ENCODE peak calls at places on chromosomes 1 and 21, in ten cellular contexts. One of them, this sample, is unnamed.

GRCh38 chr1:217462159-217462558 is 168.7 kb downstream of the GPATCH2 start:
- DNase-seq in NCI-H1048: no peak
- DNase-seq in KBM-7: no peak
- DNase-seq in NCI-H2081: no peak
- DNase-seq in stimulated activated CD8-positive, alpha-beta memory T cell treated with anti-CD3 and anti-CD28 coated beads, Interleukin-4, amount 100 ng/mL, for 1 hour: no peak
- DNase-seq in CD8-positive, alpha-beta memory T cell: no peak
- DNase-seq in naive thymus-derived CD8-positive, alpha-beta T cell: no peak
- DNase-seq in activated CD4-positive, CD25-positive, alpha-beta regulatory T cell: no peak
- DNase-seq in ELR: peak; percentile 2
- DNase-seq in germinal center: no peak
- DNase-seq in this sample: no peak

GRCh38 chr1:160614410-160614809 is 32.4 kb downstream of the SLAMF1 start:
- DNase-seq in NCI-H1048: no peak
- DNase-seq in KBM-7: peak; percentile 46
- DNase-seq in NCI-H2081: no peak
- DNase-seq in stimulated activated CD8-positive, alpha-beta memory T cell treated with anti-CD3 and anti-CD28 coated beads, Interleukin-4, amount 100 ng/mL, for 1 hour: no peak
- DNase-seq in CD8-positive, alpha-beta memory T cell: no peak
- DNase-seq in naive thymus-derived CD8-positive, alpha-beta T cell: no peak
- DNase-seq in activated CD4-positive, CD25-positive, alpha-beta regulatory T cell: no peak
- DNase-seq in ELR: no peak
- DNase-seq in germinal center: no peak
- DNase-seq in this sample: no peak

GRCh38 chr21:28771790-28772501 is 220.7 kb downstream of the LTN1 start:
- DNase-seq in NCI-H1048: no peak
- DNase-seq in KBM-7: no peak
- DNase-seq in NCI-H2081: no peak
- DNase-seq in stimulated activated CD8-positive, alpha-beta memory T cell treated with anti-CD3 and anti-CD28 coated beads, Interleukin-4, amount 100 ng/mL, for 1 hour: no peak
- DNase-seq in CD8-positive, alpha-beta memory T cell: no peak
- DNase-seq in naive thymus-derived CD8-positive, alpha-beta T cell: no peak
- DNase-seq in activated CD4-positive, CD25-positive, alpha-beta regulatory T cell: no peak
- DNase-seq in ELR: peak; percentile 56
- DNase-seq in germinal center: no peak
- DNase-seq in this sample: no peak

GRCh38 chr1:93516164-93516563 is 68.2 kb downstream of the FNBP1L start:
- DNase-seq in NCI-H1048: no peak
- DNase-seq in KBM-7: no peak
- DNase-seq in NCI-H2081: no peak
- DNase-seq in stimulated activated CD8-positive, alpha-beta memory T cell treated with anti-CD3 and anti-CD28 coated beads, Interleukin-4, amount 100 ng/mL, for 1 hour: no peak
- DNase-seq in CD8-positive, alpha-beta memory T cell: no peak
- DNase-seq in naive thymus-derived CD8-positive, alpha-beta T cell: no peak
- DNase-seq in activated CD4-positive, CD25-positive, alpha-beta regulatory T cell: no peak
- DNase-seq in ELR: peak; percentile 37
- DNase-seq in germinal center: no peak
- DNase-seq in this sample: no peak

GRCh38 chr1:23958810-23959460 is 693 bp upstream of the PNRC2 start:
- DNase-seq in NCI-H1048: peak; percentile 88
- DNase-seq in KBM-7: peak; percentile 99
- DNase-seq in NCI-H2081: peak; percentile 98
- DNase-seq in stimulated activated CD8-positive, alpha-beta memory T cell treated with anti-CD3 and anti-CD28 coated beads, Interleukin-4, amount 100 ng/mL, for 1 hour: peak; percentile 81
- DNase-seq in CD8-positive, alpha-beta memory T cell: peak; percentile 87
- DNase-seq in naive thymus-derived CD8-positive, alpha-beta T cell: peak; percentile 95
- DNase-seq in activated CD4-positive, CD25-positive, alpha-beta regulatory T cell: peak; percentile 79
- DNase-seq in ELR: peak; percentile 94
- DNase-seq in germinal center: peak; percentile 90
- DNase-seq in this sample: no peak

GRCh38 chr1:63497577-63497976 is 25.4 kb downstream of the ITGB3BP start:
- DNase-seq in NCI-H1048: no peak
- DNase-seq in KBM-7: no peak
- DNase-seq in NCI-H2081: no peak
- DNase-seq in stimulated activated CD8-positive, alpha-beta memory T cell treated with anti-CD3 and anti-CD28 coated beads, Interleukin-4, amount 100 ng/mL, for 1 hour: no peak
- DNase-seq in CD8-positive, alpha-beta memory T cell: no peak
- DNase-seq in naive thymus-derived CD8-positive, alpha-beta T cell: no peak
- DNase-seq in activated CD4-positive, CD25-positive, alpha-beta regulatory T cell: no peak
- DNase-seq in ELR: no peak
- DNase-seq in germinal center: no peak
- DNase-seq in this sample: no peak

GRCh38 chr1:47681735-47682134 is 243.9 kb downstream of the FOXD2 start:
- DNase-seq in NCI-H1048: no peak
- DNase-seq in KBM-7: no peak
- DNase-seq in NCI-H2081: no peak
- DNase-seq in stimulated activated CD8-positive, alpha-beta memory T cell treated with anti-CD3 and anti-CD28 coated beads, Interleukin-4, amount 100 ng/mL, for 1 hour: no peak
- DNase-seq in CD8-positive, alpha-beta memory T cell: no peak
- DNase-seq in naive thymus-derived CD8-positive, alpha-beta T cell: no peak
- DNase-seq in activated CD4-positive, CD25-positive, alpha-beta regulatory T cell: no peak
- DNase-seq in ELR: no peak
- DNase-seq in germinal center: no peak
- DNase-seq in this sample: no peak

GRCh38 chr1:200885564-200886402 is 8.9 kb upstream of the INAVA start:
- DNase-seq in NCI-H1048: no peak
- DNase-seq in KBM-7: no peak
- DNase-seq in NCI-H2081: no peak
- DNase-seq in stimulated activated CD8-positive, alpha-beta memory T cell treated with anti-CD3 and anti-CD28 coated beads, Interleukin-4, amount 100 ng/mL, for 1 hour: no peak
- DNase-seq in CD8-positive, alpha-beta memory T cell: no peak
- DNase-seq in naive thymus-derived CD8-positive, alpha-beta T cell: no peak
- DNase-seq in activated CD4-positive, CD25-positive, alpha-beta regulatory T cell: no peak
- DNase-seq in ELR: no peak
- DNase-seq in germinal center: no peak
- DNase-seq in this sample: no peak

GRCh38 chr1:216616425-216616824 is 106.8 kb downstream of the ESRRG start:
- DNase-seq in NCI-H1048: no peak
- DNase-seq in KBM-7: peak; percentile 1
- DNase-seq in NCI-H2081: peak; percentile 19
- DNase-seq in stimulated activated CD8-positive, alpha-beta memory T cell treated with anti-CD3 and anti-CD28 coated beads, Interleukin-4, amount 100 ng/mL, for 1 hour: no peak
- DNase-seq in CD8-positive, alpha-beta memory T cell: no peak
- DNase-seq in naive thymus-derived CD8-positive, alpha-beta T cell: no peak
- DNase-seq in activated CD4-positive, CD25-positive, alpha-beta regulatory T cell: no peak
- DNase-seq in ELR: no peak
- DNase-seq in germinal center: no peak
- DNase-seq in this sample: no peak

GRCh38 chr1:183635112-183635605 is 424 bp downstream of the ARPC5 start:
- DNase-seq in NCI-H1048: no peak
- DNase-seq in KBM-7: peak; percentile 27
- DNase-seq in NCI-H2081: no peak
- DNase-seq in stimulated activated CD8-positive, alpha-beta memory T cell treated with anti-CD3 and anti-CD28 coated beads, Interleukin-4, amount 100 ng/mL, for 1 hour: no peak
- DNase-seq in CD8-positive, alpha-beta memory T cell: peak; percentile 17
- DNase-seq in naive thymus-derived CD8-positive, alpha-beta T cell: no peak
- DNase-seq in activated CD4-positive, CD25-positive, alpha-beta regulatory T cell: peak; percentile 34
- DNase-seq in ELR: peak; percentile 47
- DNase-seq in germinal center: peak; percentile 28
- DNase-seq in this sample: no peak

GRCh38 chr1:207926984-207927383 is 16.1 kb upstream of the CD34 start:
- DNase-seq in NCI-H1048: no peak
- DNase-seq in KBM-7: no peak
- DNase-seq in NCI-H2081: no peak
- DNase-seq in stimulated activated CD8-positive, alpha-beta memory T cell treated with anti-CD3 and anti-CD28 coated beads, Interleukin-4, amount 100 ng/mL, for 1 hour: no peak
- DNase-seq in CD8-positive, alpha-beta memory T cell: no peak
- DNase-seq in naive thymus-derived CD8-positive, alpha-beta T cell: no peak
- DNase-seq in activated CD4-positive, CD25-positive, alpha-beta regulatory T cell: no peak
- DNase-seq in ELR: no peak
- DNase-seq in germinal center: no peak
- DNase-seq in this sample: no peak

GRCh38 chr1:85502625-85503083 is 37.7 kb upstream of the DDAH1 start:
- DNase-seq in NCI-H1048: no peak
- DNase-seq in KBM-7: peak; percentile 74
- DNase-seq in NCI-H2081: no peak
- DNase-seq in stimulated activated CD8-positive, alpha-beta memory T cell treated with anti-CD3 and anti-CD28 coated beads, Interleukin-4, amount 100 ng/mL, for 1 hour: no peak
- DNase-seq in CD8-positive, alpha-beta memory T cell: no peak
- DNase-seq in naive thymus-derived CD8-positive, alpha-beta T cell: no peak
- DNase-seq in activated CD4-positive, CD25-positive, alpha-beta regulatory T cell: no peak
- DNase-seq in ELR: peak; percentile 79
- DNase-seq in germinal center: no peak
- DNase-seq in this sample: no peak